ENCODE peak calls at places on chromosomes 13 and 19, in eight cellular contexts. M is activated CD8-positive, alpha-beta T cell treated with anti-CD3 and anti-CD28 coated beads for 36 hours; Z is activated naive CD4-positive, alpha-beta T cell; D is astrocyte of the spinal cord; P is tibial nerve; U is neural progenitor cell; H is naive B cell; N is activated CD4-positive, alpha-beta memory T cell treated with anti-CD3 and anti-CD28 coated beads, Interleukin-2, amount 10 ng/mL, durations not matched to agents 7 days and 5 days. C is an unnamed sample.

GRCh38 chr13:43787998-43788397 is 1.2 kb upstream of the ENOX1 start:
- DNase-seq in M (no peak), Z (no peak), D (peak; percentile 61), P (no peak), U (peak; percentile 42), H (no peak), N (no peak), C (no peak)

GRCh38 chr19:45403781-45404556 is 900 bp downstream of the PPP1R13L start:
- DNase-seq in M (peak; percentile 91), Z (no peak), D (peak; percentile 22), P (no peak), U (peak; percentile 77), H (peak; percentile 60), N (peak; percentile 78), C (no peak)

GRCh38 chr19:29873024-29873800 is 61.4 kb downstream of the CCNE1 start:
- DNase-seq in M (peak; percentile 72), Z (peak; percentile 31), D (no peak), P (no peak), U (peak; percentile 86), H (peak; percentile 65), N (peak; percentile 67), C (peak; percentile 43)

GRCh38 chr13:43475135-43475534 is 311.6 kb downstream of the ENOX1 start:
- DNase-seq in M (no peak), Z (no peak), D (no peak), P (no peak), U (no peak), H (no peak), N (no peak), C (no peak)

GRCh38 chr13:89678722-89679121 is 1668.8 kb upstream of the MIR17HG start:
- DNase-seq in M (no peak), Z (no peak), D (no peak), P (no peak), U (no peak), H (no peak), N (no peak), C (no peak)

GRCh38 chr19:55220525-55220924 is 8.0 kb downstream of the TMEM86B start:
- DNase-seq in M (no peak), Z (no peak), D (no peak), P (no peak), U (peak; percentile 76), H (no peak), N (no peak), C (peak; percentile 42)

GRCh38 chr19:18274303-18274775 is at the start of gene IQCN:
- DNase-seq in M (peak; percentile 80), Z (no peak), D (peak; percentile 51), P (no peak), U (no peak), H (peak; percentile 59), N (peak; percentile 45), C (no peak)

GRCh38 chr19:6728346-6728745 is 7.9 kb upstream of the C3 start:
- DNase-seq in M (no peak), Z (no peak), D (no peak), P (no peak), U (no peak), H (no peak), N (no peak), C (no peak)

GRCh38 chr13:76222511-76222910 is 586.4 kb downstream of the LMO7 start:
- DNase-seq in M (no peak), Z (no peak), D (peak; percentile 19), P (no peak), U (no peak), H (no peak), N (no peak), C (no peak)

C was measured in DND-41.